ENCODE peak calls at places on chromosome 14, in five cellular contexts. G is C1 segment of cervical spinal cord; E is KBM-7; R is body of pancreas; Z is CD4-positive, CD25-positive, alpha-beta regulatory T cell. K is an unnamed sample.

GRCh38 chr14:70416717-70417349 is at the start of gene SYNJ2BP:
- DNase-seq in Z (peak), R (peak), E (peak), G (peak), K (peak)

GRCh38 chr14:77066555-77067172 is 31.4 kb upstream of the CIPC start:
- DNase-seq in R (no peak), E (no peak), G (no peak), Z (no peak), K (no peak)

GRCh38 chr14:25056688-25057078 is 6.7 kb upstream of the STXBP6 start:
- DNase-seq in G (no peak), E (no peak), R (no peak), Z (no peak), K (no peak)

GRCh38 chr14:77131206-77131605 is 10.4 kb downstream of the ZDHHC22 start:
- DNase-seq in E (no peak), Z (no peak), R (no peak), G (no peak), K (no peak)

GRCh38 chr14:85024931-85025330 is 505.0 kb upstream of the FLRT2 start:
- DNase-seq in G (no peak), E (no peak), Z (no peak), R (no peak), K (no peak)

GRCh38 chr14:105087308-105087962 is 22.2 kb upstream of the GPR132 start:
- DNase-seq in Z (no peak), E (no peak), R (peak), G (no peak), K (peak)

GRCh38 chr14:51604078-51604477 is 47.6 kb upstream of the FRMD6 start:
- DNase-seq in Z (no peak), G (no peak), R (no peak), E (no peak), K (no peak)

GRCh38 chr14:71582705-71583104 is 349.5 kb upstream of the RGS6 start:
- DNase-seq in G (no peak), E (no peak), R (no peak), Z (no peak), K (no peak)

GRCh38 chr14:88840926-88841325 is 16.5 kb downstream of the TTC8 start:
- DNase-seq in G (no peak), Z (no peak), R (no peak), E (no peak), K (no peak)

GRCh38 chr14:95520346-95520745 is 3.9 kb upstream of the SYNE3 start:
- DNase-seq in E (no peak), G (no peak), R (peak), Z (no peak), K (no peak)

GRCh38 chr14:86402547-86402946 is 872.6 kb downstream of the FLRT2 start:
- DNase-seq in R (no peak), Z (no peak), E (no peak), G (no peak), K (no peak)

GRCh38 chr14:22900088-22900799 is 17.2 kb downstream of the REM2 start:
- DNase-seq in R (peak), Z (peak), E (peak), G (no peak), K (no peak)

GRCh38 chr14:23366163-23366921 is 1.4 kb upstream of the EFS start:
- DNase-seq in G (peak), E (no peak), R (peak), Z (no peak), K (peak)

GRCh38 chr14:58752782-58753181 is 115.0 kb downstream of the DACT1 start:
- DNase-seq in G (peak), Z (no peak), R (peak), E (peak), K (peak)

GRCh38 chr14:70188292-70188607 is 501 bp downstream of the SLC8A3 start:
- DNase-seq in G (no peak), Z (no peak), E (peak), R (no peak), K (no peak)

GRCh38 chr14:92985521-92985920 is 62.6 kb downstream of the CHGA start:
- DNase-seq in G (no peak), Z (no peak), E (no peak), R (no peak), K (peak)

GRCh38 chr14:68897559-68898160 is 81.4 kb downstream of the ACTN1 start:
- DNase-seq in R (no peak), E (no peak), G (no peak), Z (no peak), K (no peak)

GRCh38 chr14:76742961-76743360 is 18.3 kb upstream of the VASH1 start:
- DNase-seq in R (no peak), E (peak), G (no peak), Z (no peak), K (no peak)

GRCh38 chr14:76169776-76170175 is 18.1 kb downstream of the GPATCH2L start:
- DNase-seq in R (no peak), E (no peak), Z (no peak), G (no peak), K (no peak)

GRCh38 chr14:100714205-100714781 is 12.4 kb upstream of the DLK1 start:
- DNase-seq in E (peak), R (no peak), Z (no peak), G (no peak), K (no peak)

GRCh38 chr14:65810326-65810725 is 397.8 kb downstream of the FUT8 start:
- DNase-seq in E (no peak), Z (no peak), R (no peak), G (no peak), K (no peak)

GRCh38 chr14:56979961-56980360 is 169.7 kb upstream of the OTX2 start:
- DNase-seq in Z (no peak), G (no peak), E (no peak), R (no peak), K (no peak)

GRCh38 chr14:30273564-30273880 is 285.4 kb upstream of the G2E3 start:
- DNase-seq in E (no peak), Z (no peak), G (no peak), R (no peak), K (no peak)

K was measured in dorsolateral prefrontal cortex.